ENCODE peak calls at places on chromosome 21, in seven cellular contexts. H is foreskin fibroblast; T is stimulated activated CD8-positive, alpha-beta memory T cell treated with anti-CD3 and anti-CD28 coated beads, Interleukin-7, amount 100 ng/mL, for 1 hour; S is fibroblast of gingiva; O is MCF 10A; X is activated effector memory CD4-positive, alpha-beta T cell treated with anti-CD3 and anti-CD28 coated beads, Interleukin-2, amount 50 U/mL, for 16 hours; M is lower lobe of right lung. C is an unnamed sample.

GRCh38 chr21:33937931-33938339 is 22.3 kb upstream of the ATP5PO start:
- DNase-seq in O (no peak), H (no peak), M (no peak), T (no peak), X (peak), S (no peak), C (no peak)

GRCh38 chr21:41859297-41859980 is 19.7 kb downstream of the PRDM15 start:
- DNase-seq in T (no peak), X (peak), H (no peak), M (no peak), S (no peak), O (no peak), C (no peak)

GRCh38 chr21:42403611-42404231 is at the start of gene UBASH3A:
- DNase-seq in S (no peak), T (no peak), O (no peak), X (peak), H (no peak), M (no peak), C (no peak)

GRCh38 chr21:34846601-34847112 is 177.9 kb downstream of the CLIC6 start:
- DNase-seq in S (peak), O (peak), H (peak), T (no peak), M (no peak), X (no peak), C (no peak)

GRCh38 chr21:35829014-35829525 is 231.3 kb downstream of the SETD4 start:
- DNase-seq in M (no peak), X (no peak), T (no peak), H (no peak), O (no peak), S (no peak), C (peak)

GRCh38 chr21:38628426-38628825 is 130.1 kb upstream of the ERG start:
- DNase-seq in H (no peak), X (no peak), S (no peak), T (no peak), M (no peak), O (no peak), C (no peak)

GRCh38 chr21:31977816-31978215 is 105.0 kb downstream of the HUNK start:
- DNase-seq in X (no peak), M (no peak), T (no peak), S (no peak), O (no peak), H (no peak), C (no peak)

GRCh38 chr21:42338730-42339715 is 11.8 kb downstream of the TFF2 start:
- DNase-seq in H (no peak), X (peak), S (no peak), O (no peak), T (no peak), M (no peak), C (no peak)